ENCODE peak calls at places on chromosome 21, in eight cellular contexts. K is cerebellum, R is psoas muscle, W is MCF 10A, T is left cardiac atrium, S is NCI-H748 treated with DMSO at 0.1 percent for 48 hours, N is progenitor cell of endocrine pancreas, Z is GM12878. A is an unnamed sample.

GRCh38 chr21:41956926-41957729 is 3.3 kb upstream of the C2CD2 start:
- DNase-seq in K (no peak), R (no peak), W (peak; percentile 69), T (no peak), S (no peak), N (no peak), Z (no peak), A (peak; percentile 21)

GRCh38 chr21:42108554-42108885 is 37.4 kb downstream of the UMODL1 start:
- DNase-seq in K (no peak), R (no peak), W (no peak), T (no peak), S (no peak), N (no peak), Z (no peak), A (peak; percentile 43)

GRCh38 chr21:25457411-25457810 is 149.9 kb downstream of the MRPL39 start:
- DNase-seq in K (no peak), R (no peak), W (peak; percentile 51), T (no peak), S (no peak), N (no peak), Z (peak; percentile 83), A (no peak)

GRCh38 chr21:38839683-38840286 is 34.1 kb downstream of the ETS2 start:
- DNase-seq in K (no peak), R (no peak), W (peak; percentile 89), T (no peak), S (no peak), N (no peak), Z (no peak), A (no peak)

GRCh38 chr21:34544032-34544496 is 32.1 kb upstream of the KCNE1 start:
- DNase-seq in K (peak; percentile 26), R (peak; percentile 36), W (peak; percentile 90), T (peak; percentile 63), S (peak; percentile 19), N (peak; percentile 47), Z (no peak), A (peak; percentile 64)

GRCh38 chr21:36807421-36808004 is 108.6 kb downstream of the SIM2 start:
- DNase-seq in K (no peak), R (no peak), W (no peak), T (no peak), S (no peak), N (no peak), Z (no peak), A (no peak)

GRCh38 chr21:16124397-16125130 is 394.8 kb downstream of the USP25 start:
- DNase-seq in K (no peak), R (no peak), W (peak; percentile 93), T (no peak), S (no peak), N (no peak), Z (no peak), A (no peak)

GRCh38 chr21:34022557-34023335 is 50.6 kb upstream of the MRPS6 start:
- DNase-seq in K (no peak), R (no peak), W (no peak), T (no peak), S (peak; percentile 14), N (no peak), Z (no peak), A (peak; percentile 57)

GRCh38 chr21:25995283-25995682 is 175.3 kb downstream of the APP start:
- DNase-seq in K (peak; percentile 58), R (no peak), W (no peak), T (no peak), S (no peak), N (no peak), Z (no peak), A (no peak)

GRCh38 chr21:38384246-38384576 is 114.1 kb downstream of the ERG start:
- DNase-seq in K (no peak), R (no peak), W (no peak), T (no peak), S (no peak), N (no peak), Z (no peak), A (no peak)

GRCh38 chr21:17371470-17371869 is 141.4 kb upstream of the CXADR start:
- DNase-seq in K (no peak), R (no peak), W (peak; percentile 54), T (no peak), S (no peak), N (no peak), Z (no peak), A (no peak)

GRCh38 chr21:41761211-41762181 is 5.4 kb downstream of the RIPK4 start:
- DNase-seq in K (no peak), R (peak; percentile 60), W (peak; percentile 86), T (peak; percentile 70), S (peak; percentile 7), N (no peak), Z (no peak), A (peak; percentile 84)

GRCh38 chr21:37601027-37601426 is 234.5 kb downstream of the DYRK1A start:
- DNase-seq in K (no peak), R (no peak), W (no peak), T (no peak), S (no peak), N (no peak), Z (no peak), A (no peak)

GRCh38 chr21:17387030-17387617 is 125.7 kb upstream of the CXADR start:
- DNase-seq in K (peak; percentile 41), R (no peak), W (peak; percentile 77), T (peak; percentile 28), S (peak; percentile 77), N (peak; percentile 14), Z (peak; percentile 1), A (no peak)

GRCh38 chr21:35506352-35506751 is 457.2 kb upstream of the RUNX1 start:
- DNase-seq in K (no peak), R (no peak), W (no peak), T (no peak), S (no peak), N (no peak), Z (no peak), A (no peak)

GRCh38 chr21:39641827-39642450 is 29.2 kb downstream of the B3GALT5 start:
- DNase-seq in K (no peak), R (no peak), W (no peak), T (no peak), S (no peak), N (no peak), Z (no peak), A (no peak)